ENCODE peak calls at places on chromosomes 5 and 9, in seven cellular contexts. R, U, P, A, D, H and Q are unnamed samples.

GRCh38 chr9:72427801-72428200 is 62.8 kb upstream of the ZFAND5 start:
- DNase-seq in P (no peak), U (no peak), R (no peak), D (no peak), H (no peak), A (no peak), Q (no peak)

GRCh38 chr5:3594514-3595101 is 1.0 kb upstream of the IRX1 start:
- DNase-seq in U (no peak), A (peak), R (no peak), H (no peak), P (no peak), D (no peak), Q (no peak)

GRCh38 chr5:2382776-2383677 is 368.4 kb downstream of the IRX2 start:
- DNase-seq in R (no peak), A (no peak), P (no peak), H (no peak), U (no peak), D (no peak), Q (no peak)

GRCh38 chr5:36079200-36079761 is 12.6 kb upstream of the UGT3A2 start:
- DNase-seq in U (no peak), D (no peak), H (no peak), P (peak), R (no peak), A (peak), Q (no peak)

GRCh38 chr9:132077881-132078280 is 1.8 kb downstream of the MED27 start:
- DNase-seq in A (no peak), P (no peak), R (no peak), D (no peak), U (no peak), H (no peak), Q (no peak)

GRCh38 chr5:66864240-66864884 is 268.2 kb downstream of the MAST4 start:
- DNase-seq in A (peak), U (no peak), R (no peak), P (peak), D (no peak), H (no peak), Q (no peak)

GRCh38 chr5:143398451-143399237 is 4.8 kb downstream of the NR3C1 start:
- DNase-seq in A (no peak), H (no peak), R (no peak), U (no peak), D (no peak), P (peak), Q (no peak)

GRCh38 chr9:113508111-113508749 is 44.7 kb downstream of the RGS3 start:
- DNase-seq in A (no peak), H (no peak), R (no peak), U (peak), P (peak), D (no peak), Q (no peak)

GRCh38 chr5:122937914-122938313 is 92.5 kb downstream of the SNX24 start:
- DNase-seq in A (no peak), H (peak), D (peak), R (no peak), P (peak), U (no peak), Q (no peak)

GRCh38 chr9:79562749-79563386 is 8.9 kb upstream of the TLE4 start:
- DNase-seq in A (no peak), R (no peak), P (no peak), H (no peak), D (no peak), U (no peak), Q (no peak)

GRCh38 chr5:146588331-146588730 is 72.3 kb upstream of the GPR151 start:
- DNase-seq in R (no peak), A (no peak), H (no peak), D (no peak), U (no peak), P (no peak), Q (peak)

GRCh38 chr5:158534203-158534602 is 565.5 kb downstream of the EBF1 start:
- DNase-seq in H (no peak), D (no peak), R (no peak), P (no peak), U (no peak), A (no peak), Q (no peak)

GRCh38 chr5:158532739-158533138 is 567.0 kb downstream of the EBF1 start:
- DNase-seq in H (no peak), D (no peak), A (no peak), R (no peak), P (no peak), U (no peak), Q (no peak)

GRCh38 chr5:158525663-158526062 is 574.1 kb downstream of the EBF1 start:
- DNase-seq in A (no peak), D (no peak), P (no peak), H (no peak), R (no peak), U (no peak), Q (no peak)

GRCh38 chr5:158531899-158532298 is 567.8 kb downstream of the EBF1 start:
- DNase-seq in U (no peak), H (no peak), R (no peak), A (no peak), D (no peak), P (peak), Q (no peak)

DNA sequence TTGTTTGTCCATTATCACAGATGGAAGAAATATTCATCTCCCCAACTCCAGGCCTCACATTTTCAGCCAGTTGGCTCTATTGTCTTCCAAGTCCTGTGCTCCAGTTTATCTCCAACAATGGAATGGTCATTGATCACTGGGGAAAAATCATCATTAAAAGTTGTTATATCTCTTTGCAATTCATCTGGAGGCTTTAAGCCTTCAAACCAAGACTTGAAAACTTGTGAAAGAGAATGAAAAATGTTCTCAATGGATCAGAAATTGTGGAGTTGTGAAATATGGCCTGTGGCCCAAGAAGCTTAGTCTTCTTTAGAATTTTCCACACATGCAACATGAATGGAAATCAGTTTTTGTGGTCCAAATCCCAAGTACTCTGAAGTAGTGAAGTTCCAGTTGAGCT is 569.6 kb downstream of the EBF1 start:
- DNase-seq in D (no peak), U (no peak), H (no peak), A (no peak), R (no peak), P (no peak), Q (no peak)
- H3K4me3 ChIP-seq in D (no peak), U (no peak), H (no peak), A (no peak), R (no peak), P (no peak), Q (no peak)

GRCh38 chr9:37364751-37365360 is 57.6 kb upstream of the GRHPR start:
- DNase-seq in P (no peak), R (no peak), D (no peak), H (no peak), U (peak), A (no peak), Q (no peak)
- TF ChIP-seq CTCF in P (peak), R (no peak), D (no peak), H (no peak), U (no peak), A (peak), Q (peak)

GRCh38 chr5:68749076-68749475 is 344.7 kb upstream of the SLC30A5 start:
- DNase-seq in U (no peak), P (no peak), D (no peak), H (no peak), R (no peak), A (no peak), Q (no peak)

GRCh38 chr5:68746220-68747076 is 347.4 kb upstream of the SLC30A5 start:
- DNase-seq in A (no peak), P (no peak), R (no peak), U (no peak), H (no peak), D (no peak), Q (no peak)

GRCh38 chr5:68747077-68747420 is 346.8 kb upstream of the SLC30A5 start:
- DNase-seq in D (no peak), A (no peak), H (no peak), U (no peak), P (no peak), R (no peak), Q (no peak)

GRCh38 chr5:68751651-68752050 is 342.2 kb upstream of the SLC30A5 start:
- DNase-seq in A (no peak), H (no peak), R (no peak), D (no peak), P (no peak), U (no peak), Q (no peak)

DNA sequence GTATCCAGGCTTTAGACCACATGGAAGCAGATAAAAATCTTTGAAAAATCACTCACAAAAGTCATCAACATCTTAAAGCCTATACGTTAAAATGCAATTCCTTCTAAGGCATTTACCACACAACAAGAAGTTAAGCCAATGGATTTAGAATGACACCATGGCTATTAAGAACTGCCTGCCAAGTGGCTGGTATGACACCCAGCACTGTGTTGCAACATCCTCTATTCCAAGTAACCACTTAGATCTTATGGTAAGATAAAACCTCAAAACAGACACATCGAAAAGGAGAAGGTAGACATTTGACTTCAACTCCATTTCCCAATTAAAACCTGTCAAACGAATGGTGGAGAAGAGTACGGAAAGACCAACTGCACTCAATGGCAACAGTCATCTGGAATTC is 344.2 kb upstream of the SLC30A5 start:
- DNase-seq in A (no peak), R (no peak), H (no peak), D (no peak), P (no peak), U (no peak), Q (no peak)
- H3K4me3 ChIP-seq in A (no peak), R (no peak), H (no peak), D (no peak), P (no peak), U (no peak), Q (no peak)

DNA sequence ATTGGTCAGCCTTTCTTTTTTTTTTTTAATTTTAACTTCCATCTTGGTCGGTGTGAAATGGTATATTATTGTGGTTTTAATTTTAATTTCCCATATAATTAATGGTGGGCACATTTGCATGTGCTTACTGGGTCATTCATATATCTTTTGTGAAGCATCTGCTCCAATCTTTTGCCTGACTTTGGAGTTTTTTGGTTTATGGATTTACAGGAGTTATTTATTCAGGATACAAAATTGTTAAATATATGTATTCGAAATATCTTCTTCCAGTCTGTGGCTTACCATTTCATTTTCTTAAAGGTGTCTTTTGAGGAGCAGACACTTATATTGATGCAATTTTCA is 682 bp upstream of the RIGI start:
- DNase-seq in D (no peak), R (no peak), U (no peak), H (no peak), A (no peak), P (no peak), Q (no peak)
- TF ChIP-seq CTCF in D (no peak), R (peak), U (no peak), H (no peak), A (no peak), P (no peak), Q (no peak)

DNA sequence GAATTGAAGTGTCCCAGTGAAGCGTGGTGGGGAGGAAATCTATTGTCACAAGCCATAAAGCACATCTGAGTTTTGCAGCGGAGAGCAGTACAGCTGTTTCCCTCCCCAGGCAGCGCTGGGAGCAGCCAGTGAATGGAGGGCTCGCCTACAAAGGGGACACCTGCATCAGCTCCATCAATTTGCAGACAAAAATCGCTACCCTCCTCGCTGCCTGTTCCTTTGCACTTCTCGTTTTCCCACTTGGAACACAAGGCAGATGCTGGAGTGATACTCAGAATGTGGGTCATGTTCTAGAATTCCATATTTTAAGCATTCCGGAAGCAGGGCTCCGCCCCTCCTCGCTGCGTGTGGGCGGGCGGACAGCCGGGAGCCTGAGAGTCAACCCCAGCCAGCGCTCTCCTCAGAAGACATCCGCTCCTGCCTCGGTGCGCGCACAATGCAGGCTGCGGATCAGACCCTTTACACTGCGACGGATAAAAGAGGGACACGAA is 92.1 kb downstream of the LMNB1 start:
- DNase-seq in H (no peak), R (peak), D (no peak), P (peak), A (no peak), U (no peak), Q (no peak)
- H3K4me3 ChIP-seq in H (peak), R (peak), D (peak), P (peak), A (peak), U (no peak), Q (peak)

DNA sequence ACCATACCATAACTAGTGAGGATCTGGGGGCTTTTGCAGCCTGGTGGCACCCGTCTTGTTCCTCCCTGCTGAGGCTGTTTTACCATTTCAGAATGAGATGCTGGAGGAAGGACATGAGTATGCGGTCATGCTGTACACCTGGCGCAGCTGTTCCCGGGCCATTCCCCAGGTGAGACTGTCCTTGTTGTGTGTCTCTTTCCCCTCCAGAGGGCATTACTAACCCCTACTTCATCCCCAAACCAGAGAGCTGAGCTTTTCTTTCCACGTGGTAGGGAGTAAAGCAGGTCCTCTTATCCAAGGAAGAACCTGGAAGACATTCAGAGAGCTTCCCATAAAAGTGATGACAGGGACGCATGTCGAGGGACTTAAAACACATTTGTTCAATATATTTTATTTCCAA is 28.8 kb downstream of the CYFIP2 start:
- DNase-seq in U (no peak), H (no peak), R (no peak), D (no peak), A (no peak), P (no peak), Q (no peak)
- TF ChIP-seq CTCF in U (no peak), H (no peak), R (no peak), D (no peak), A (no peak), P (no peak), Q (no peak)